ENCODE peak calls at places on chromosomes 11 and 22, in ten cellular contexts. H, S, I, Q, M, Y, L, R, D and F are unnamed samples.

GRCh38 chr22:23894710-23895598 is 771 bp downstream of the MIF start:
- DNase-seq in H (no peak), S (peak), I (peak), Q (peak), M (peak), Y (peak), L (peak), R (peak), D (peak), F (peak)

GRCh38 chr22:42915980-42916765 is 59.1 kb upstream of the ARFGAP3 start:
- DNase-seq in H (no peak), S (no peak), I (no peak), Q (no peak), M (no peak), Y (no peak), L (peak), R (no peak), D (no peak), F (no peak)

GRCh38 chr11:10373340-10373739 is 68.5 kb downstream of the ADM start:
- DNase-seq in H (no peak), S (peak), I (no peak), Q (no peak), M (no peak), Y (no peak), L (no peak), R (no peak), D (peak), F (peak)

GRCh38 chr11:44498524-44498923 is 66.9 kb upstream of the CD82 start:
- DNase-seq in H (no peak), S (no peak), I (no peak), Q (no peak), M (no peak), Y (no peak), L (no peak), R (no peak), D (no peak), F (no peak)

GRCh38 chr22:49244466-49245420 is 582.9 kb downstream of the BRD1 start:
- DNase-seq in H (no peak), S (no peak), I (peak), Q (no peak), M (no peak), Y (peak), L (no peak), R (no peak), D (no peak), F (peak)

GRCh38 chr11:34224434-34224966 is 119.1 kb downstream of the NAT10 start:
- DNase-seq in H (no peak), S (no peak), I (no peak), Q (no peak), M (no peak), Y (no peak), L (no peak), R (no peak), D (no peak), F (no peak)

GRCh38 chr22:28112548-28113043 is 193.5 kb upstream of the PITPNB start:
- DNase-seq in H (no peak), S (peak), I (no peak), Q (peak), M (no peak), Y (no peak), L (peak), R (peak), D (no peak), F (no peak)

GRCh38 chr11:74380746-74381439 is 17.3 kb downstream of the PGM2L1 start:
- DNase-seq in H (no peak), S (peak), I (no peak), Q (peak), M (no peak), Y (peak), L (no peak), R (no peak), D (no peak), F (no peak)

GRCh38 chr11:118241191-118242098 is 10.7 kb downstream of the MPZL3 start:
- DNase-seq in H (no peak), S (no peak), I (no peak), Q (peak), M (no peak), Y (no peak), L (no peak), R (no peak), D (no peak), F (no peak)

GRCh38 chr11:83641511-83641910 is 355.3 kb upstream of the CCDC90B start:
- DNase-seq in H (no peak), S (no peak), I (no peak), Q (no peak), M (no peak), Y (no peak), L (no peak), R (peak), D (no peak), F (no peak)

GRCh38 chr11:129747161-129747560 is 68.5 kb upstream of the TMEM45B start:
- DNase-seq in H (no peak), S (no peak), I (peak), Q (no peak), M (no peak), Y (no peak), L (no peak), R (no peak), D (no peak), F (no peak)

GRCh38 chr11:126317681-126318641 is 14.1 kb downstream of the DCPS start:
- DNase-seq in H (no peak), S (peak), I (peak), Q (peak), M (no peak), Y (peak), L (peak), R (peak), D (peak), F (no peak)

DNA sequence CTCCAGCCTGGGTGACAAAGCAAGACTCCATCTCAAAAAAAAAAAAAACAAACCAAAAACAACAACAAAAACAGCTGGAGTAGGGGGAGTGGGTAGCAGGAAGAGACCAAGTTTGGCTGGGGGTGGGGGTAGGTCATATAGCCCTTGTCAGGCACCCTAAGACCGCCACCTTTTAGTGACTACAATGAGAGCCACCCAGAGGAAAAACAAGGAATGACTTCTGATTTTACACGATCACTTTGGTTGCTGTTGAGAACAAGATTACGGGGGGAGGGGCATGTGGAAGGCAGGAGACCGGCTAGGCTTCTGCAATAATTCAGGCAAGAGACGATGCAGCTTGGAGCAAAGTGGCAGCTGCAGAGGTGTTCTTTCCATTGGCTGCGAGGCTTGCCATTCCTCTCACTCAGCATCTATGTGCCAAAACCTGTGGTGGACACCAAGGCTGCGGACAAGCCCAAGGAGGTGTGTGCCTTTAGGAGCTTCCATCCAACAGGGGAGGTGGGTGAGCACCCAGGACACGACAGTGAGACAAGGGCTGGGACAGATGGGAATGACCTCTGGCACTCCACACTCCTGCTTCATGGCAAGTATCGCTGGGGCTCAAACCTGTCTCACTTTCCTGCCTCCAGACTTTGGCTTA is 1.7 kb downstream of the RPS19BP1 start:
- DNase-seq in H (no peak), S (peak), I (no peak), Q (peak), M (no peak), Y (no peak), L (peak), R (no peak), D (no peak), F (no peak)
- TF ChIP-seq CTCF in H (no peak), S (peak), I (no peak), Q (peak), M (no peak), Y (no peak), L (peak), R (no peak), D (peak), F (peak)

DNA sequence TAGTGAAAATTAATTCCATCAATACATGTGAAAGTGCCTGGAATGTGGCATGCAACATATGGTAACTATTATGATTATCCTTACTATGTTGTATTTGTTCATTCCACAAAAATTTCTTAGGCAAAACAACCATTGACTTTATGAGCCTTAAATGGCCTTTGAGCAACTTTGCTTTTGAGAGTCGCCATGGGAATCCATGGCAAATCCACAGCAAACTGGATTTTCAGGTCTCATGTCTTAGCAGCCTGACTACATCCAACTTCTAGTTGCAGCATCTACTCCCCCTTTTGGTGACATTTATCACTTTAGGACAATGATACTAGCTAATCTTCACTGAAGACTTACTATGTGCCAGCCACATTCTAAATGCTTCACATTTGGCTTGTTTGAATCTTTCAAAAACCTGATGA is 56.8 kb downstream of the SLC1A2 start:
- DNase-seq in H (no peak), S (no peak), I (no peak), Q (no peak), M (no peak), Y (no peak), L (no peak), R (no peak), D (no peak), F (no peak)
- TF ChIP-seq CTCF in H (no peak), S (no peak), I (peak), Q (no peak), M (no peak), Y (no peak), L (no peak), R (no peak), D (no peak), F (no peak)

GRCh38 chr11:121372671-121373429 is 79.3 kb upstream of the SORL1 start:
- DNase-seq in H (no peak), S (no peak), I (no peak), Q (no peak), M (peak), Y (no peak), L (no peak), R (no peak), D (no peak), F (no peak)

GRCh38 chr11:121372028-121372427 is 79.5 kb downstream of the SC5D start:
- DNase-seq in H (no peak), S (no peak), I (no peak), Q (no peak), M (no peak), Y (no peak), L (no peak), R (no peak), D (no peak), F (no peak)

GRCh38 chr11:121374286-121374985 is 77.7 kb upstream of the SORL1 start:
- DNase-seq in H (no peak), S (no peak), I (no peak), Q (no peak), M (no peak), Y (no peak), L (no peak), R (no peak), D (no peak), F (no peak)

DNA sequence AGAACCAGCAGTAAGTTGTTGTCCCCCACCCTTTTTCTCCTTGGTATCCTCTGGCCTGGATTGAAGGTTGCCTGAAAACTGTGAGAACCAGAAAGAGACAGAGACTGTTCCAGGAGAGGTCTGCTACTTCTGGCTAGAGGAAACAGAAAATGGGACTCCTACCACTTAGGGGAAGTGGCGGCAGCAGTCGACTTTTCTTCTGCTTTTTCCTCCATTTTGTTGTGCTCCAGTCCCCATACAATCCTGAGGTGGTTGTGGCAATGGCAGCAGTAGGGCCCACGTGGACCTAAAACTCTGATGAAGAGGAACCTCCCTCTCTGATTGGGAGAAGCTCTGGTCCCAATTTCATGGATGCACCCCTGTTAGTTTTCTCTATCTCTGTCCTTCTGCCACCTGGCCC is 76.0 kb upstream of the SORL1 start:
- DNase-seq in H (no peak), S (no peak), I (no peak), Q (no peak), M (no peak), Y (no peak), L (no peak), R (no peak), D (no peak), F (no peak)
- TF ChIP-seq CTCF in H (no peak), S (no peak), I (no peak), Q (no peak), M (no peak), Y (no peak), L (no peak), R (no peak), D (no peak), F (no peak)

GRCh38 chr22:26685601-26686000 is 28.2 kb downstream of the MIAT start:
- DNase-seq in H (no peak), S (no peak), I (no peak), Q (no peak), M (no peak), Y (no peak), L (no peak), R (no peak), D (no peak), F (no peak)

GRCh38 chr22:26684173-26684572 is 26.8 kb downstream of the MIAT start:
- DNase-seq in H (no peak), S (no peak), I (no peak), Q (no peak), M (no peak), Y (no peak), L (no peak), R (no peak), D (no peak), F (no peak)

GRCh38 chr22:26689553-26690301 is 32.3 kb downstream of the MIAT start:
- DNase-seq in H (no peak), S (no peak), I (no peak), Q (no peak), M (no peak), Y (no peak), L (no peak), R (no peak), D (no peak), F (no peak)

GRCh38 chr22:26690654-26691376 is 33.4 kb downstream of the MIAT start:
- DNase-seq in H (no peak), S (no peak), I (no peak), Q (no peak), M (no peak), Y (no peak), L (no peak), R (no peak), D (no peak), F (no peak)

DNA sequence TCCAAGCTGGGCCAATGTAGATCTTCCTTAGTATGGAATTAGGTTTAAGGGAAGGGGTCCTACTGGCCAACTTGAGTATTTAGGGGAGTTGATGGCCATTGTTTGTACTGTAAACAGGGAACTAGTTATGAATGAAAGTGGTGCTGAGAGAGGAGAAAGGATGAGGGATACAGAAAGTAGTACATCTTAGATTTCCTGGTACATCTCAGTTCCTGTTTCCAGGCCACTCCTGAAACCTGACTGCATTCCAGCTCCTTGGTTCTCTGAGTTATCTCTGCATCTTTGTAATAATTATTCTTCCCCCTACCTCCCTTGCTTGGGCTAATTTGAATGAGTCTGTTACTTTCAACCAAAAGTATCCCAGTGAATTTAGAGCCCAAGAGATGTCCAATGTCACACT is 30.1 kb downstream of the MIAT start:
- DNase-seq in H (no peak), S (no peak), I (no peak), Q (no peak), M (no peak), Y (no peak), L (no peak), R (no peak), D (no peak), F (no peak)
- TF ChIP-seq CTCF in H (no peak), S (no peak), I (no peak), Q (no peak), M (no peak), Y (no peak), L (no peak), R (no peak), D (no peak), F (no peak)